ENCODE peak calls at places on chromosomes 7 and 10, in seven cellular contexts. One of them, this sample, is unnamed.

GRCh38 chr7:123816916-123817315 is 28.1 kb upstream of the HYAL4 start:
- DNase-seq in amniotic stem cell: no peak
- DNase-seq in left ventricle myocardium inferior: no peak
- DNase-seq in SW 1271: no peak
- DNase-seq in stimulated activated CD4-positive, alpha-beta T cell treated with anti-CD3 and anti-CD28 coated beads, Interleukin-2, amount 100 ng/mL, for 24 hours: no peak
- DNase-seq in NCI-H1105: no peak
- DNase-seq in endothelial cell: no peak
- DNase-seq in this sample: no peak

GRCh38 chr7:26588511-26588910 is 275.9 kb downstream of the SKAP2 start:
- DNase-seq in amniotic stem cell: no peak
- DNase-seq in SW 1271: no peak
- DNase-seq in NCI-H1105: no peak
- DNase-seq in endothelial cell: no peak
- DNase-seq in stimulated activated CD4-positive, alpha-beta T cell treated with anti-CD3 and anti-CD28 coated beads, Interleukin-2, amount 100 ng/mL, for 24 hours: no peak
- DNase-seq in left ventricle myocardium inferior: no peak
- DNase-seq in this sample: no peak

GRCh38 chr10:77297370-77297692 is 340.3 kb downstream of the KCNMA1 start:
- DNase-seq in endothelial cell: no peak
- DNase-seq in NCI-H1105: no peak
- DNase-seq in stimulated activated CD4-positive, alpha-beta T cell treated with anti-CD3 and anti-CD28 coated beads, Interleukin-2, amount 100 ng/mL, for 24 hours: no peak
- DNase-seq in left ventricle myocardium inferior: no peak
- DNase-seq in SW 1271: no peak
- DNase-seq in amniotic stem cell: no peak
- DNase-seq in this sample: no peak

GRCh38 chr7:16839646-16840045 is 34.8 kb upstream of the AGR2 start:
- DNase-seq in stimulated activated CD4-positive, alpha-beta T cell treated with anti-CD3 and anti-CD28 coated beads, Interleukin-2, amount 100 ng/mL, for 24 hours: no peak
- DNase-seq in NCI-H1105: no peak
- DNase-seq in amniotic stem cell: no peak
- DNase-seq in SW 1271: no peak
- DNase-seq in left ventricle myocardium inferior: no peak
- DNase-seq in endothelial cell: no peak
- DNase-seq in this sample: no peak

GRCh38 chr10:86668297-86669165 is at the start of gene LDB3:
- DNase-seq in endothelial cell: no peak
- DNase-seq in stimulated activated CD4-positive, alpha-beta T cell treated with anti-CD3 and anti-CD28 coated beads, Interleukin-2, amount 100 ng/mL, for 24 hours: no peak
- DNase-seq in SW 1271: no peak
- DNase-seq in NCI-H1105: no peak
- DNase-seq in amniotic stem cell: peak
- DNase-seq in left ventricle myocardium inferior: peak
- DNase-seq in this sample: no peak

GRCh38 chr7:84985073-84985784 is 201.6 kb downstream of the SEMA3D start:
- DNase-seq in SW 1271: no peak
- DNase-seq in endothelial cell: no peak
- DNase-seq in NCI-H1105: no peak
- DNase-seq in left ventricle myocardium inferior: no peak
- DNase-seq in amniotic stem cell: no peak
- DNase-seq in stimulated activated CD4-positive, alpha-beta T cell treated with anti-CD3 and anti-CD28 coated beads, Interleukin-2, amount 100 ng/mL, for 24 hours: no peak
- DNase-seq in this sample: no peak

GRCh38 chr7:38584443-38585210 is 46.5 kb downstream of the AMPH start:
- DNase-seq in NCI-H1105: no peak
- DNase-seq in SW 1271: no peak
- DNase-seq in amniotic stem cell: peak
- DNase-seq in endothelial cell: no peak
- DNase-seq in stimulated activated CD4-positive, alpha-beta T cell treated with anti-CD3 and anti-CD28 coated beads, Interleukin-2, amount 100 ng/mL, for 24 hours: no peak
- DNase-seq in left ventricle myocardium inferior: no peak
- DNase-seq in this sample: no peak

GRCh38 chr7:150949971-150950491 is 28.1 kb downstream of the KCNH2 start:
- DNase-seq in left ventricle myocardium inferior: peak
- DNase-seq in NCI-H1105: no peak
- DNase-seq in stimulated activated CD4-positive, alpha-beta T cell treated with anti-CD3 and anti-CD28 coated beads, Interleukin-2, amount 100 ng/mL, for 24 hours: no peak
- DNase-seq in SW 1271: no peak
- DNase-seq in amniotic stem cell: no peak
- DNase-seq in endothelial cell: no peak
- DNase-seq in this sample: no peak

GRCh38 chr10:112182808-112183328 is 697 bp downstream of the GPAM start:
- DNase-seq in amniotic stem cell: no peak
- DNase-seq in endothelial cell: no peak
- DNase-seq in SW 1271: no peak
- DNase-seq in left ventricle myocardium inferior: no peak
- DNase-seq in stimulated activated CD4-positive, alpha-beta T cell treated with anti-CD3 and anti-CD28 coated beads, Interleukin-2, amount 100 ng/mL, for 24 hours: no peak
- DNase-seq in NCI-H1105: no peak
- DNase-seq in this sample: no peak

GRCh38 chr10:68223535-68224165 is 8.3 kb downstream of the ATOH7 start:
- DNase-seq in amniotic stem cell: no peak
- DNase-seq in SW 1271: no peak
- DNase-seq in NCI-H1105: no peak
- DNase-seq in endothelial cell: no peak
- DNase-seq in stimulated activated CD4-positive, alpha-beta T cell treated with anti-CD3 and anti-CD28 coated beads, Interleukin-2, amount 100 ng/mL, for 24 hours: no peak
- DNase-seq in left ventricle myocardium inferior: no peak
- DNase-seq in this sample: no peak

GRCh38 chr10:48931188-48931587 is 8.5 kb downstream of the LRRC18 start:
- DNase-seq in SW 1271: no peak
- DNase-seq in NCI-H1105: no peak
- DNase-seq in amniotic stem cell: no peak
- DNase-seq in stimulated activated CD4-positive, alpha-beta T cell treated with anti-CD3 and anti-CD28 coated beads, Interleukin-2, amount 100 ng/mL, for 24 hours: peak
- DNase-seq in left ventricle myocardium inferior: no peak
- DNase-seq in endothelial cell: no peak
- DNase-seq in this sample: no peak

GRCh38 chr10:8017276-8017675 is 37.2 kb upstream of the GATA3 start:
- DNase-seq in left ventricle myocardium inferior: no peak
- DNase-seq in stimulated activated CD4-positive, alpha-beta T cell treated with anti-CD3 and anti-CD28 coated beads, Interleukin-2, amount 100 ng/mL, for 24 hours: no peak
- DNase-seq in endothelial cell: no peak
- DNase-seq in NCI-H1105: no peak
- DNase-seq in SW 1271: no peak
- DNase-seq in amniotic stem cell: no peak
- DNase-seq in this sample: no peak

GRCh38 chr10:86716466-86716865 is 40.0 kb upstream of the BMPR1A start:
- DNase-seq in endothelial cell: no peak
- DNase-seq in amniotic stem cell: no peak
- DNase-seq in SW 1271: no peak
- DNase-seq in NCI-H1105: no peak
- DNase-seq in left ventricle myocardium inferior: no peak
- DNase-seq in stimulated activated CD4-positive, alpha-beta T cell treated with anti-CD3 and anti-CD28 coated beads, Interleukin-2, amount 100 ng/mL, for 24 hours: no peak
- DNase-seq in this sample: no peak

This sample was measured in breast epithelium.